ENCODE peak calls at places on chromosomes 13 and 19, in five cellular contexts. S is GM12878, F is SK-N-SH, R is H1, C is K562. Q is an unnamed sample.

GRCh38 chr13:89401209-89401810 is 1730.1 kb downstream of the SLITRK5 start:
- DNase-seq in S (no peak), R (no peak), F (no peak), C (no peak), Q (no peak)

GRCh38 chr13:102277286-102277685 is 124.6 kb downstream of the FGF14 start:
- DNase-seq in R (no peak), F (no peak), S (no peak), C (no peak), Q (no peak)

GRCh38 chr13:109309625-109310363 is 476.6 kb downstream of the IRS2 start:
- DNase-seq in C (no peak), R (no peak), F (no peak), S (no peak), Q (no peak)

GRCh38 chr19:11242864-11243797 is 3.7 kb downstream of the ANGPTL8 start:
- DNase-seq in C (peak), R (peak), F (peak), S (peak), Q (peak)

GRCh38 chr19:31408460-31409124 is 59.4 kb upstream of the TSHZ3 start:
- DNase-seq in R (no peak), C (peak), F (no peak), S (no peak), Q (no peak)

GRCh38 chr19:2076481-2077082 is 19.5 kb downstream of the MOB3A start:
- DNase-seq in C (no peak), F (peak), R (no peak), S (no peak), Q (no peak)

GRCh38 chr19:15614507-15615379 is at the start of gene CYP4F8:
- DNase-seq in R (no peak), C (no peak), S (no peak), F (no peak), Q (peak)

GRCh38 chr13:101576452-101576851 is 124.0 kb downstream of the ITGBL1 start:
- DNase-seq in S (no peak), R (no peak), F (no peak), C (no peak), Q (no peak)

GRCh38 chr13:30256713-30257432 is 50.5 kb downstream of the KATNAL1 start:
- DNase-seq in S (no peak), R (no peak), C (peak), F (no peak), Q (no peak)

GRCh38 chr13:65836066-65836465 is 1394.1 kb downstream of the PCDH9 start:
- DNase-seq in R (no peak), C (no peak), S (no peak), F (no peak), Q (no peak)

GRCh38 chr13:107458269-107458668 is 757.1 kb downstream of the LIG4 start:
- DNase-seq in F (no peak), S (no peak), C (no peak), R (no peak), Q (no peak)

GRCh38 chr19:47157455-47158321 is 27.1 kb downstream of the SAE1 start:
- DNase-seq in F (no peak), C (no peak), S (no peak), R (peak), Q (no peak)

GRCh38 chr19:4816388-4817165 is 14.9 kb downstream of the TICAM1 start:
- DNase-seq in S (no peak), C (no peak), F (no peak), R (no peak), Q (no peak)

GRCh38 chr19:19964416-19964815 is 63.7 kb downstream of the ZNF93 start:
- DNase-seq in S (no peak), R (peak), F (no peak), C (no peak), Q (no peak)

GRCh38 chr13:73462241-73462640 is 403.4 kb downstream of the KLF5 start:
- DNase-seq in F (no peak), R (no peak), C (no peak), S (no peak), Q (no peak)

GRCh38 chr13:112885782-112886268 is 83.2 kb upstream of the MCF2L start:
- DNase-seq in F (peak), S (no peak), C (peak), R (peak), Q (peak)

GRCh38 chr13:40130871-40131636 is 475.6 kb downstream of the COG6 start:
- DNase-seq in R (no peak), S (no peak), C (peak), F (no peak), Q (no peak)

GRCh38 chr19:58551123-58551497 is 3.8 kb downstream of the CHMP2A start:
- DNase-seq in F (no peak), R (no peak), C (no peak), S (no peak), Q (no peak)

GRCh38 chr19:58548859-58549663 is 5.2 kb downstream of the TRIM28 start:
- DNase-seq in R (no peak), F (no peak), C (no peak), S (no peak), Q (no peak)

GRCh38 chr19:58551577-58552471 is 3.1 kb downstream of the CHMP2A start:
- DNase-seq in S (no peak), R (no peak), C (no peak), F (no peak), Q (no peak)

GRCh38 chr19:58549664-58550361 is 5.1 kb downstream of the CHMP2A start:
- DNase-seq in F (no peak), S (no peak), R (no peak), C (no peak), Q (no peak)

GRCh38 chr19:58550362-58551122 is 4.4 kb downstream of the CHMP2A start:
- DNase-seq in C (no peak), R (no peak), F (no peak), S (no peak), Q (no peak)
- TF ChIP-seq JUND in C (no peak), R (no peak), F (no peak), S (no peak), Q (no peak)

GRCh38 chr13:48542581-48543341 is 9.9 kb upstream of the RCBTB2 start:
- DNase-seq in C (no peak), S (no peak), R (peak), F (no peak), Q (no peak)
- TF ChIP-seq JUND in C (no peak), S (no peak), R (no peak), F (no peak), Q (no peak)

GRCh38 chr19:3580156-3580955 is 4.9 kb upstream of the GIPC3 start:
- DNase-seq in R (no peak), F (no peak), C (peak), S (no peak), Q (no peak)
- TF ChIP-seq JUND in R (no peak), F (peak), C (peak), S (no peak), Q (no peak)

DNA sequence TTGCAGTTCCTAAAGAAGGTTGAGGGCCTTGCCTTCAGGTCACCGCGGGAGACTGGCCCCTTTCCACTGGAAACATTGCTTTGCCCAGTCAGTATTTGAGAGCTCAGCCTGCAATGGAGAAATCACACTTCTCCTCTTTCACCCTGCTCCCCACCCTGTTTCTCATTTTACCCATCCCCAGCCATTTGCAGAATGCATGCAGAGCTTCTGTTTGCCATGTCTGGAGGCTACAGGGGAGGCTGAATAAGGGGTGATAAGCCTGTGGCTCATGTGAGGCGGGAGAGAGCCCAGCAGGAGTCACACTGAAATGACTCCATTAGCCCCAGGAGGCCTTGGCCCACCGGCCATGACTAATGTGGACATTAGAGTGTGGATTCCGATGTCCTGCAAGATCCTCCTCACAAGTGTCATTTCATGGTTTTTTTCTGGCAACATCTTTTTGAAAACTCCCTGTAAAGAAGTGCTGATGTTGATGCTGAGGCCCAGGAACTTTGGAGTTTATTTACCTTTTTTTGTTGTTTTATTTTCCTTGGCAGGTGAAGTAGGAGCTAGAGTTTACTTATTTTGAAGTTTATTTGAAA is 6.3 kb downstream of the SPINT2 start:
- DNase-seq in C (peak), S (no peak), F (no peak), R (no peak), Q (no peak)
- TF ChIP-seq JUND in C (peak), S (no peak), F (no peak), R (no peak), Q (no peak)

GRCh38 chr19:55028757-55029156 is 9.3 kb downstream of the GP6 start:
- DNase-seq in C (peak), S (no peak), R (no peak), F (no peak), Q (no peak)

GRCh38 chr19:55032170-55032569 is 5.9 kb downstream of the GP6 start:
- DNase-seq in S (no peak), C (no peak), F (no peak), R (no peak), Q (no peak)

GRCh38 chr19:55034751-55035150 is 3.3 kb downstream of the GP6 start:
- DNase-seq in S (no peak), R (no peak), F (no peak), C (no peak), Q (no peak)

GRCh38 chr19:55027472-55028337 is 10.4 kb downstream of the GP6 start:
- DNase-seq in C (peak), F (no peak), R (no peak), S (no peak), Q (peak)

DNA sequence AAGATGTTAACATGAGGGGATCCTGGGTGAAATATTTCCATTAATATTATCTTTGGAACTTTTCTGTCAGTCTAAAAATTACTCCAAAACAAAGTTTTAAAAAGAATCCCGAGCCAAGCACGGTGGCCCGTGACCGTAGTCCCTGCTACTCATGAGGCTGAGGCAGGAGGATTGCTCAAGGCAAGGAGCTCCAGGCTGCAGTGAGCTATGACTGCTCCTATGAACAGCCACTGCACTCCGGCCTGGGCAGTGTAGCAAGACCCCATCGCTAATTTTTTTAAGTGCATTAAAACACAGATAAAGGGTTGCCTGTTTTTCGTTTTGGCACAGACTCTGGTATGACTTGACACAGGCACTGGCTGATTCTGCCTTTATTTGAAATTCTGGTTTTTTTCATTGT is 6.9 kb downstream of the GP6 start:
- DNase-seq in F (no peak), C (no peak), R (no peak), S (no peak), Q (no peak)
- TF ChIP-seq JUND in F (no peak), C (no peak), R (no peak), S (no peak), Q (no peak)

DNA sequence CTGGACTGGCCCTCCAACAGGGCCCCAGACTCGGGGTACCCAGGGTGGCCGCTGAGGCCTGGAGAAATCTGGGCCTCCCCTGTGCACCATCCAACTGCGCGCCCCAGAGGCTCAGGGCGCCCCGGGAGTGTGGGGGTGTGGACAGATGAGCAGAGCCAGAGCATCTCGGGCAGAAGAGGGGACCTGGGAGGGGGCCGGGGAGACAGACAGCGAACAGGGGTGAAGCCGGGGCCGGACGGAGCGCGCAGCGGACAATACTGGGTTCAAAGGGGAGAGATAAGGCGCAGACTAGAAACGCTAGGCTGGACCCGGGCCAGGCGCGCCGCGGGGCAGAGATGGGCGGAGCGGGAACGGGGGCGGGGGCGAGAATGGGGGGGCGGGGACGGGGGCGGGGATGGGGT is 460 bp upstream of the CERS4 start:
- DNase-seq in C (peak), R (no peak), F (no peak), S (no peak), Q (no peak)
- TF ChIP-seq JUND in C (no peak), R (no peak), F (no peak), S (no peak), Q (no peak)

DNA sequence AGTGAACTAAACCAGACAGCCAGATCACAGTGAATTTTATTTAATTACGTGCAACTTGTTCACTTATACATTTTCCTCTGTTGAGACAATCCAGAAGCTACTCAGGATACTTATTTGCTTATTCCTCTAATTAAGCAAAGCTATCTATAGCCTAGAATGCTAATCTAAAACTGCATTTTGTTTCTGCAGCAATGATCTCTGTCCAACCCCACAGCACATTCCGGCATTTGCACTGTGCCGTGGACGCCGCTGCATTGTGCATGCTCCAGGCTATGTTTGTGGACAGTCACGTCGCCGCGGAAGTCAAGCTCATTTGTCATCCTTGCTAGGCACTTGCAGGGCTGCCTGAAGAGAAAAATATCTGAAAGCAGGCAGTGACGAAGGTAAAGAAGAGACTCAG is 406.9 kb downstream of the RFC3 start:
- DNase-seq in F (peak), S (no peak), R (no peak), C (no peak), Q (no peak)
- TF ChIP-seq JUND in F (no peak), S (no peak), R (no peak), C (no peak), Q (no peak)

Q was measured in T47D.